ENCODE peak calls at places on chromosome 16, in ten cellular contexts. H, F, G, D, Y, X, Z, P, N and K are unnamed samples.
A peak's percentile ranks its signal among the peaks of the same experiment; 100 is the strongest.

GRCh38 chr16:68644715-68645493 is at the start of gene CDH3:
- DNase-seq in P (peak; percentile 89), Z (no peak), X (no peak), F (no peak), Y (no peak), H (no peak), N (peak; percentile 89), G (peak; percentile 85), D (peak; percentile 14), K (peak; percentile 55)

GRCh38 chr16:80150978-80151705 is 389.7 kb upstream of the DYNLRB2 start:
- DNase-seq in Y (no peak), F (no peak), D (no peak), G (no peak), N (no peak), Z (no peak), X (no peak), P (no peak), H (peak; percentile 4), K (peak; percentile 51)

GRCh38 chr16:15807603-15808009 is 49.2 kb downstream of the MYH11 start:
- DNase-seq in X (no peak), H (peak; percentile 61), G (no peak), P (peak; percentile 87), D (no peak), N (no peak), Y (no peak), Z (no peak), F (no peak), K (no peak)

GRCh38 chr16:1505073-1505844 is 12.1 kb downstream of the TELO2 start:
- DNase-seq in H (no peak), Z (no peak), N (no peak), Y (no peak), F (no peak), X (no peak), D (no peak), G (no peak), P (no peak), K (no peak)

GRCh38 chr16:86231321-86231995 is 278.9 kb upstream of the FOXF1 start:
- DNase-seq in D (no peak), H (no peak), G (no peak), F (no peak), Z (no peak), P (no peak), N (peak; percentile 52), X (no peak), Y (no peak), K (no peak)

GRCh38 chr16:78780808-78781207 is 681.4 kb downstream of the WWOX start:
- DNase-seq in Y (no peak), N (no peak), G (no peak), X (no peak), P (no peak), F (no peak), H (no peak), D (no peak), Z (no peak), K (no peak)

GRCh38 chr16:87178177-87178863 is 138.9 kb downstream of the C16orf95 start:
- DNase-seq in G (no peak), N (no peak), Y (no peak), X (no peak), P (peak; percentile 37), F (no peak), H (peak; percentile 62), Z (no peak), D (no peak), K (peak; percentile 63)

GRCh38 chr16:30526137-30526822 is at the start of gene ZNF768:
- DNase-seq in Y (peak; percentile 33), H (no peak), D (peak; percentile 14), N (peak; percentile 85), X (no peak), P (peak; percentile 60), F (peak; percentile 25), Z (no peak), G (peak; percentile 59), K (peak; percentile 85)

GRCh38 chr16:66190411-66190810 is 176.1 kb upstream of the CDH5 start:
- DNase-seq in G (no peak), N (no peak), D (no peak), P (no peak), F (no peak), Y (no peak), X (no peak), Z (no peak), H (no peak), K (no peak)